ENCODE peak calls at places on chromosome 1, in four cellular contexts. I is HEK293T, B is K562, K is HepG2. U is an unnamed sample.
A peak's percentile ranks its signal among the peaks of the same experiment; 100 is the strongest.

GRCh38 chr1:58035523-58035922 is 511.0 kb downstream of the OMA1 start:
- DNase-seq in B (peak; percentile 7), I (no peak), K (peak; percentile 4), U (no peak)

GRCh38 chr1:229229721-229230135 is 41.2 kb upstream of the RAB4A start:
- DNase-seq in K (peak; percentile 62), B (no peak), I (no peak), U (no peak)

GRCh38 chr1:161382214-161383019 is 14.7 kb upstream of the CFAP126 start:
- DNase-seq in K (peak; percentile 48), B (peak; percentile 49), I (peak; percentile 54), U (no peak)

GRCh38 chr1:183776731-183777130 is 28.2 kb upstream of the RGL1 start:
- DNase-seq in B (no peak), K (no peak), I (no peak), U (no peak)

GRCh38 chr1:85611856-85612255 is 31.3 kb downstream of the CCN1 start:
- DNase-seq in I (no peak), K (peak; percentile 70), B (no peak), U (no peak)

GRCh38 chr1:40563266-40563665 is 31.8 kb downstream of the ZNF684 start:
- DNase-seq in I (no peak), B (no peak), K (no peak), U (no peak)

GRCh38 chr1:209767706-209768105 is 11.9 kb downstream of the TRAF3IP3 start:
- DNase-seq in K (no peak), B (no peak), I (no peak), U (no peak)

GRCh38 chr1:201696217-201696761 is 132.7 kb upstream of the IPO9 start:
- DNase-seq in B (no peak), K (no peak), I (no peak), U (no peak)

GRCh38 chr1:34127006-34128000 is 37.7 kb downstream of the CSMD2 start:
- DNase-seq in K (no peak), B (no peak), I (no peak), U (no peak)

GRCh38 chr1:70706381-70707173 is 295.5 kb downstream of the CTH start:
- DNase-seq in B (no peak), K (no peak), I (no peak), U (no peak)

GRCh38 chr1:58779059-58779754 is 4.6 kb downstream of the JUN start:
- DNase-seq in B (no peak), I (no peak), K (no peak), U (no peak)

DNA sequence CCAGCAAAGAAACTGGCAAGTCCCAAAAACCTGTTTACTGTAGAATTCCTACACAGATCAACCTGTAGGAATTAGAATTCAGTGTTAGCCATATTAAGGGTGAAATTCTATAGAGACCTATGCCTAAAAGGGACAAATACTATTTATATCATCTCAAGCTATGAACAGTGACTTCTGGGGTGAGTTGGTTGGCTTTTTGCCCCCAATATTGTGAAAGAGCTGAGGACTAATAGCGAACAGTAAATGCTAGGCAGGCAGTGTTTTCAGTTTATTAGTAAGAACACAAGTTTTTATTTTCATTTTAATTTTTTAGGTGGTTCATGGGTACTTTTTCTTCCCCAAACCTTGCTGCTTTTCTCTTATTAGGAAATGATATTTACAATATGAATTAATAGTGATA is 15.3 kb downstream of the SLC16A4 start:
- DNase-seq in I (no peak), B (no peak), K (no peak), U (no peak)
- TF ChIP-seq TARDBP in I (no peak), B (no peak), K (no peak), U (no peak)

GRCh38 chr1:25673962-25674928 is 57.7 kb downstream of the MAN1C1 start:
- DNase-seq in B (no peak), K (no peak), I (no peak), U (no peak)

GRCh38 chr1:25675729-25676476 is 59.3 kb downstream of the MAN1C1 start:
- DNase-seq in K (no peak), I (no peak), B (no peak), U (peak; percentile 93)

GRCh38 chr1:25679170-25679569 is 62.6 kb downstream of the MAN1C1 start:
- DNase-seq in B (no peak), I (no peak), K (no peak), U (no peak)

GRCh38 chr1:25676488-25676887 is 59.9 kb downstream of the MAN1C1 start:
- DNase-seq in B (no peak), K (no peak), I (no peak), U (no peak)

GRCh38 chr1:25677193-25677773 is 60.7 kb downstream of the MAN1C1 start:
- DNase-seq in I (no peak), K (no peak), B (no peak), U (no peak)
- TF ChIP-seq TARDBP in I (no peak), K (no peak), B (no peak), U (no peak)

GRCh38 chr1:38991638-38992449 is 768 bp downstream of the AKIRIN1 start:
- DNase-seq in K (no peak), I (peak; percentile 42), B (peak; percentile 41), U (no peak)
- TF ChIP-seq TARDBP in K (no peak), I (no peak), B (no peak), U (no peak)

DNA sequence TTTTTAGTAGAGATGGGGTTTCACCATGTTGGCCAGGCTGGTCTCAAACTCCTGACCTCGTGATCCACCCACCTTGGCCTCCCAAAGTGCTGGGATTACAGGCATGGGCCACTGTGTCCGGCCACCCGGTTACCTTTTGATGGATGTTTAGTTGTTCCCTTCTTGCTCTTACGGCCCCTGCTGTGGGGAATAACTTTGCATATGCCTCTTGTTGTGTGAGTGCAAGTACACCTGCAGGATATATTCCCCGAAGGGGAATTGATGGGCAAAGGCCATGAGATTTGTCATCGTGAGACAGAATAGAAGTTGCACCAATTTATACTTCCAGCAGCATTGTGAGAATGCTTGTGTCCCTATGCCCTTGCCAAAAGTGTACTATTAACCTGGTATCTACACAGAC is 8.0 kb downstream of the IL6R start:
- DNase-seq in I (no peak), B (no peak), K (no peak), U (no peak)
- TF ChIP-seq TARDBP in I (no peak), B (no peak), K (no peak), U (no peak)